ENCODE peak calls at places on chromosomes 3 and 15, in seven cellular contexts. X is lower leg skin, Z is pancreas, G is NCI-H2081, W is D341Med, C is amygdala, O is HEK293T. H is an unnamed sample.

GRCh38 chr3:181955566-181955965 is 243.8 kb downstream of the SOX2 start:
- DNase-seq in X (no peak), Z (no peak), G (no peak), W (no peak), C (no peak), O (no peak), H (no peak)

GRCh38 chr3:87313641-87314040 is 37.3 kb upstream of the POU1F1 start:
- DNase-seq in X (no peak), Z (no peak), G (no peak), W (no peak), C (no peak), O (no peak), H (no peak)

GRCh38 chr3:31550452-31551251 is 17.9 kb downstream of the STT3B start:
- DNase-seq in X (no peak), Z (no peak), G (peak), W (peak), C (no peak), O (no peak), H (no peak)

GRCh38 chr15:40331026-40331425 is 7.5 kb downstream of the INAFM2 start:
- DNase-seq in X (no peak), Z (no peak), G (no peak), W (no peak), C (no peak), O (no peak), H (no peak)

GRCh38 chr3:72229952-72230351 is 445.0 kb upstream of the PROK2 start:
- DNase-seq in X (no peak), Z (no peak), G (peak), W (no peak), C (no peak), O (no peak), H (no peak)

GRCh38 chr3:9352917-9353823 is 9.7 kb upstream of the THUMPD3 start:
- DNase-seq in X (peak), Z (no peak), G (peak), W (peak), C (peak), O (peak), H (peak)

GRCh38 chr3:101068876-101069606 is 75.8 kb upstream of the ABI3BP start:
- DNase-seq in X (no peak), Z (no peak), G (no peak), W (no peak), C (no peak), O (no peak), H (no peak)

GRCh38 chr3:155154255-155154654 is 74.1 kb downstream of the MME start:
- DNase-seq in X (no peak), Z (no peak), G (no peak), W (no peak), C (no peak), O (no peak), H (no peak)

GRCh38 chr3:56754753-56755365 is 46.9 kb downstream of the ARHGEF3 start:
- DNase-seq in X (no peak), Z (no peak), G (no peak), W (no peak), C (no peak), O (no peak), H (peak)

GRCh38 chr15:84638103-84638502 is 16.0 kb downstream of the WDR73 start:
- DNase-seq in X (no peak), Z (no peak), G (peak), W (no peak), C (no peak), O (no peak), H (no peak)

GRCh38 chr3:189355481-189356201 is 183.9 kb downstream of the TPRG1 start:
- DNase-seq in X (peak), Z (no peak), G (no peak), W (no peak), C (no peak), O (no peak), H (no peak)

GRCh38 chr3:125602752-125603649 is 7.7 kb upstream of the OSBPL11 start:
- DNase-seq in X (no peak), Z (no peak), G (no peak), W (no peak), C (peak), O (no peak), H (no peak)

GRCh38 chr3:130956281-130956680 is 62.4 kb downstream of the ATP2C1 start:
- DNase-seq in X (no peak), Z (no peak), G (no peak), W (no peak), C (no peak), O (no peak), H (no peak)

GRCh38 chr3:71189480-71189879 is 394.0 kb downstream of the FOXP1 start:
- DNase-seq in X (no peak), Z (no peak), G (no peak), W (no peak), C (no peak), O (no peak), H (no peak)

GRCh38 chr3:60772584-60772983 is 478.7 kb downstream of the FHIT start:
- DNase-seq in X (no peak), Z (no peak), G (no peak), W (no peak), C (no peak), O (no peak), H (no peak)

GRCh38 chr3:108610651-108611050 is 21.1 kb downstream of the DZIP3 start:
- DNase-seq in X (no peak), Z (no peak), G (no peak), W (no peak), C (no peak), O (no peak), H (no peak)

GRCh38 chr3:98328933-98329332 is 24.7 kb upstream of the OR5K4 start:
- DNase-seq in X (no peak), Z (peak), G (no peak), W (no peak), C (no peak), O (no peak), H (no peak)